ENCODE peak calls at places on chromosomes 12 and 14, in six cellular contexts. One of them, this sample, is unnamed.

GRCh38 chr12:22700126-22700525 is 75.2 kb downstream of the ETNK1 start:
- DNase-seq in neuronal stem cell: no peak
- DNase-seq in H1: no peak
- DNase-seq in mesendoderm: peak
- DNase-seq in mesenchymal stem cell: no peak
- DNase-seq in IMR-90: peak
- DNase-seq in this sample: no peak

GRCh38 chr12:32490801-32491200 is 91.4 kb downstream of the FGD4 start:
- DNase-seq in mesendoderm: no peak
- DNase-seq in neuronal stem cell: no peak
- DNase-seq in mesenchymal stem cell: no peak
- DNase-seq in IMR-90: no peak
- DNase-seq in H1: no peak
- DNase-seq in this sample: no peak

GRCh38 chr14:39396448-39396847 is 35.8 kb downstream of the FBXO33 start:
- DNase-seq in neuronal stem cell: no peak
- DNase-seq in IMR-90: peak
- DNase-seq in mesenchymal stem cell: peak
- DNase-seq in H1: no peak
- DNase-seq in mesendoderm: no peak
- DNase-seq in this sample: no peak

GRCh38 chr12:127745466-127746220 is 521.3 kb upstream of the TMEM132C start:
- DNase-seq in H1: no peak
- DNase-seq in neuronal stem cell: no peak
- DNase-seq in mesendoderm: no peak
- DNase-seq in mesenchymal stem cell: no peak
- DNase-seq in IMR-90: no peak
- DNase-seq in this sample: no peak

GRCh38 chr14:58258156-58258555 is 13.5 kb downstream of the PSMA3 start:
- DNase-seq in IMR-90: no peak
- DNase-seq in mesendoderm: no peak
- DNase-seq in neuronal stem cell: no peak
- DNase-seq in mesenchymal stem cell: no peak
- DNase-seq in H1: no peak
- DNase-seq in this sample: no peak

GRCh38 chr12:104219908-104220404 is 4.4 kb downstream of the TXNRD1 start:
- DNase-seq in mesendoderm: peak
- DNase-seq in neuronal stem cell: no peak
- DNase-seq in H1: no peak
- DNase-seq in IMR-90: peak
- DNase-seq in mesenchymal stem cell: peak
- DNase-seq in this sample: no peak

GRCh38 chr12:122088181-122088810 is 9.7 kb downstream of the MLXIP start:
- DNase-seq in IMR-90: no peak
- DNase-seq in H1: no peak
- DNase-seq in mesenchymal stem cell: no peak
- DNase-seq in neuronal stem cell: no peak
- DNase-seq in mesendoderm: no peak
- DNase-seq in this sample: no peak

GRCh38 chr14:71574976-71575375 is 357.3 kb upstream of the RGS6 start:
- DNase-seq in IMR-90: peak
- DNase-seq in mesendoderm: peak
- DNase-seq in mesenchymal stem cell: peak
- DNase-seq in neuronal stem cell: no peak
- DNase-seq in H1: no peak
- DNase-seq in this sample: no peak

GRCh38 chr14:87698496-87698895 is 294.5 kb downstream of the GALC start:
- DNase-seq in mesendoderm: peak
- DNase-seq in mesenchymal stem cell: no peak
- DNase-seq in H1: no peak
- DNase-seq in IMR-90: no peak
- DNase-seq in neuronal stem cell: no peak
- DNase-seq in this sample: no peak

GRCh38 chr14:29310757-29311156 is 544.2 kb downstream of the FOXG1 start:
- DNase-seq in IMR-90: peak
- DNase-seq in H1: no peak
- DNase-seq in neuronal stem cell: no peak
- DNase-seq in mesenchymal stem cell: peak
- DNase-seq in mesendoderm: no peak
- DNase-seq in this sample: no peak

GRCh38 chr14:75559045-75559444 is 19.4 kb upstream of the FLVCR2 start:
- DNase-seq in mesendoderm: no peak
- DNase-seq in neuronal stem cell: no peak
- DNase-seq in H1: no peak
- DNase-seq in mesenchymal stem cell: no peak
- DNase-seq in IMR-90: no peak
- DNase-seq in this sample: no peak

GRCh38 chr14:92496458-92496857 is 17.1 kb upstream of the RIN3 start:
- DNase-seq in mesenchymal stem cell: no peak
- DNase-seq in neuronal stem cell: no peak
- DNase-seq in H1: no peak
- DNase-seq in mesendoderm: no peak
- DNase-seq in IMR-90: no peak
- DNase-seq in this sample: no peak

GRCh38 chr12:91381309-91381804 is 198.7 kb upstream of the DCN start:
- DNase-seq in H1: peak
- DNase-seq in mesenchymal stem cell: peak
- DNase-seq in neuronal stem cell: peak
- DNase-seq in mesendoderm: peak
- DNase-seq in IMR-90: peak
- DNase-seq in this sample: peak

GRCh38 chr14:70665448-70666363 is 24.0 kb downstream of the TTC9 start:
- DNase-seq in IMR-90: no peak
- DNase-seq in neuronal stem cell: no peak
- DNase-seq in mesenchymal stem cell: no peak
- DNase-seq in H1: no peak
- DNase-seq in mesendoderm: peak
- DNase-seq in this sample: no peak

GRCh38 chr12:66087365-66087943 is 43.1 kb downstream of the LLPH start:
- DNase-seq in H1: peak
- DNase-seq in mesendoderm: peak
- DNase-seq in mesenchymal stem cell: peak
- DNase-seq in neuronal stem cell: peak
- DNase-seq in IMR-90: peak
- DNase-seq in this sample: peak

GRCh38 chr12:24586293-24586692 is 362.6 kb downstream of the BCAT1 start:
- DNase-seq in IMR-90: no peak
- DNase-seq in neuronal stem cell: no peak
- DNase-seq in H1: no peak
- DNase-seq in mesenchymal stem cell: no peak
- DNase-seq in mesendoderm: no peak
- DNase-seq in this sample: no peak

GRCh38 chr12:100473716-100474150 is at the start of gene NR1H4:
- DNase-seq in H1: no peak
- DNase-seq in IMR-90: peak
- DNase-seq in mesendoderm: no peak
- DNase-seq in neuronal stem cell: no peak
- DNase-seq in mesenchymal stem cell: no peak
- DNase-seq in this sample: no peak

GRCh38 chr12:27866382-27867101 is 86.5 kb upstream of the MANSC4 start:
- DNase-seq in neuronal stem cell: no peak
- DNase-seq in mesenchymal stem cell: peak
- DNase-seq in IMR-90: peak
- DNase-seq in mesendoderm: no peak
- DNase-seq in H1: no peak
- DNase-seq in this sample: no peak

GRCh38 chr14:62800577-62800976 is 244.7 kb downstream of the KCNH5 start:
- DNase-seq in IMR-90: no peak
- DNase-seq in neuronal stem cell: no peak
- DNase-seq in H1: no peak
- DNase-seq in mesenchymal stem cell: no peak
- DNase-seq in mesendoderm: no peak
- DNase-seq in this sample: no peak

GRCh38 chr12:78209851-78210493 is 379.3 kb downstream of the NAV3 start:
- DNase-seq in IMR-90: peak
- DNase-seq in neuronal stem cell: no peak
- DNase-seq in mesenchymal stem cell: peak
- DNase-seq in mesendoderm: no peak
- DNase-seq in H1: no peak
- DNase-seq in this sample: no peak

GRCh38 chr12:96425321-96425720 is 25.1 kb upstream of the CDK17 start:
- DNase-seq in IMR-90: peak
- DNase-seq in H1: no peak
- DNase-seq in neuronal stem cell: no peak
- DNase-seq in mesenchymal stem cell: peak
- DNase-seq in mesendoderm: no peak
- DNase-seq in this sample: no peak

GRCh38 chr12:47576256-47576655 is 129.6 kb downstream of the RPAP3 start:
- DNase-seq in mesendoderm: peak
- DNase-seq in mesenchymal stem cell: no peak
- DNase-seq in H1: no peak
- DNase-seq in neuronal stem cell: peak
- DNase-seq in IMR-90: no peak
- DNase-seq in this sample: no peak

GRCh38 chr12:113891167-113891692 is 74.9 kb downstream of the RBM19 start:
- DNase-seq in neuronal stem cell: no peak
- DNase-seq in H1: no peak
- DNase-seq in mesendoderm: no peak
- DNase-seq in IMR-90: no peak
- DNase-seq in mesenchymal stem cell: no peak
- DNase-seq in this sample: no peak

GRCh38 chr12:108611884-108612415 is 14.1 kb upstream of the TMEM119 start:
- DNase-seq in H1: peak
- DNase-seq in mesenchymal stem cell: peak
- DNase-seq in IMR-90: peak
- DNase-seq in neuronal stem cell: no peak
- DNase-seq in mesendoderm: peak
- DNase-seq in this sample: peak

GRCh38 chr12:82383930-82384513 is 25.7 kb downstream of the METTL25 start:
- DNase-seq in mesenchymal stem cell: peak
- DNase-seq in neuronal stem cell: no peak
- DNase-seq in mesendoderm: peak
- DNase-seq in IMR-90: peak
- DNase-seq in H1: no peak
- DNase-seq in this sample: no peak

GRCh38 chr12:127241056-127241830 is 1025.7 kb upstream of the TMEM132C start:
- DNase-seq in H1: no peak
- DNase-seq in IMR-90: no peak
- DNase-seq in neuronal stem cell: no peak
- DNase-seq in mesenchymal stem cell: no peak
- DNase-seq in mesendoderm: no peak
- DNase-seq in this sample: no peak

DNA sequence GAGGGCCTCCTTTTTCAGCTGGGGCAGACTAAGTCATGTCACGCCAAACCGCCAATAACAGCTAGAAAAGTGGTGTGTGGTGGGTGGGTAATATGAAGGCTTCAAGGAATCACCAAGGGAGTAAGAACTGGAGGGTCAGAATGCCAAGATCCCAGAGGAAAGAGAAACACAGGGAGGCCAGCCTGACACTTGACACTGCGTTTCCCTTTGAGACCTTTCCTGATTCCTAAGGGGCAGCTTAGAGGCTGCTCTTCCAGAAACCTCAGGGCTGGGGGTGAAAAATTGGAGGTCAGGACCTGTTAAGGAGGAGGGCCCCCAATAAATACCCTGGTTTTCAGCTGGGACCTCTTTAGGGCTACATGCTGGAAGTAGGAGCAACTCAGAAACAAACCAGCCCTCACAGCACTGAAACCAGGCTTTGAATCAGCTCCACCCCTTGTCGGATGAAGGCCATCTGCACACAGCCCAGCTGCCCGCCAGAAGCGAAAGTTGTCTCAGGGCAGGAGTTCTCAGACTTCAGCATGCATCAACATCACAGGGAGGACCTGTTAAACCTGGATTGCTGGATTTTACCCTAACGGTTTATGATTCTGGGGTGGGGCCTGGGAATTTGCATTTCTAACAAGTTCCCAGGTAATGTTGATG is 11.1 kb downstream of the SYNDIG1L start:
- DNase-seq in H1: no peak
- DNase-seq in IMR-90: no peak
- DNase-seq in neuronal stem cell: no peak
- DNase-seq in mesenchymal stem cell: no peak
- DNase-seq in mesendoderm: peak
- DNase-seq in this sample: peak
- H2BK120ac ChIP-seq in H1: no peak
- H2BK120ac ChIP-seq in IMR-90: no peak
- H2BK120ac ChIP-seq in neuronal stem cell: no peak
- H2BK120ac ChIP-seq in mesenchymal stem cell: no peak
- H2BK120ac ChIP-seq in mesendoderm: peak
- H2BK120ac ChIP-seq in this sample: no peak

DNA sequence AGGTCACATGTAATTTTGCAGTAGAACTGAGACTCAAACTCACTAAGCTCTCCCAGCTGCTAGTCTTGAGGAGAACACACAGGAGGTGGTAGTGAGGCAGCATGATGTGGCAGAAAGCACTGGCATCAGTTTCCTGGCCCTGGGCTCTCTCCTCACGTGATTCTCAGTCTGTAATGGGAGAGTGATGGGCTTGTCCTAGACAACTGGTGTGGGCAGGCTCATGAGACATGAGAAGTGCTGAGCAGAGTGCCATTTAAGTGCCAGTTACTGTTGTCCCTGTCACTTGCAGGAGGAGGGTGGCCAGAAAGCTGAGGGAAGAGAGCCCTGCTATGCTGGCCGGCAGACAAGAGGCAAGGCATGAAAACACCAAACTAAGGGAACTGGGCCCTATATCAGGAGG is 48.5 kb upstream of the OVCH1 start:
- DNase-seq in H1: no peak
- DNase-seq in IMR-90: peak
- DNase-seq in mesendoderm: peak
- DNase-seq in mesenchymal stem cell: no peak
- DNase-seq in neuronal stem cell: no peak
- DNase-seq in this sample: peak
- H3K23ac ChIP-seq in H1: no peak
- H3K23ac ChIP-seq in IMR-90: peak
- H3K23ac ChIP-seq in mesendoderm: no peak
- H3K23ac ChIP-seq in mesenchymal stem cell: no peak
- H3K23ac ChIP-seq in neuronal stem cell: no peak
- H3K23ac ChIP-seq in this sample: no peak

GRCh38 chr12:116964740-116965090 is 54.0 kb downstream of the FBXW8 start:
- DNase-seq in neuronal stem cell: no peak
- DNase-seq in IMR-90: no peak
- DNase-seq in H1: no peak
- DNase-seq in mesenchymal stem cell: peak
- DNase-seq in mesendoderm: no peak
- DNase-seq in this sample: no peak

GRCh38 chr12:116964004-116964739 is 53.4 kb downstream of the FBXW8 start:
- DNase-seq in IMR-90: peak
- DNase-seq in mesendoderm: no peak
- DNase-seq in H1: no peak
- DNase-seq in mesenchymal stem cell: no peak
- DNase-seq in neuronal stem cell: no peak
- DNase-seq in this sample: no peak

GRCh38 chr12:116959845-116960514 is 49.2 kb downstream of the FBXW8 start:
- DNase-seq in H1: no peak
- DNase-seq in IMR-90: no peak
- DNase-seq in neuronal stem cell: no peak
- DNase-seq in mesenchymal stem cell: no peak
- DNase-seq in mesendoderm: no peak
- DNase-seq in this sample: no peak

GRCh38 chr12:116962197-116962596 is 51.4 kb downstream of the FBXW8 start:
- DNase-seq in neuronal stem cell: no peak
- DNase-seq in H1: no peak
- DNase-seq in mesendoderm: no peak
- DNase-seq in mesenchymal stem cell: no peak
- DNase-seq in IMR-90: no peak
- DNase-seq in this sample: no peak

GRCh38 chr12:116962783-116963356 is 52.1 kb downstream of the FBXW8 start:
- DNase-seq in IMR-90: no peak
- DNase-seq in mesendoderm: no peak
- DNase-seq in mesenchymal stem cell: no peak
- DNase-seq in H1: no peak
- DNase-seq in neuronal stem cell: no peak
- DNase-seq in this sample: no peak
- H3K18ac ChIP-seq in IMR-90: no peak
- H3K18ac ChIP-seq in mesendoderm: no peak
- H3K18ac ChIP-seq in mesenchymal stem cell: no peak
- H3K18ac ChIP-seq in H1: no peak
- H3K18ac ChIP-seq in neuronal stem cell: peak
- H3K18ac ChIP-seq in this sample: no peak

GRCh38 chr12:120581998-120582397 is 796 bp upstream of the POP5 start:
- DNase-seq in IMR-90: peak
- DNase-seq in neuronal stem cell: no peak
- DNase-seq in mesenchymal stem cell: peak
- DNase-seq in H1: no peak
- DNase-seq in mesendoderm: no peak
- DNase-seq in this sample: no peak
- H2BK120ac ChIP-seq in IMR-90: no peak
- H2BK120ac ChIP-seq in neuronal stem cell: no peak
- H2BK120ac ChIP-seq in mesenchymal stem cell: no peak
- H2BK120ac ChIP-seq in H1: no peak
- H2BK120ac ChIP-seq in mesendoderm: no peak
- H2BK120ac ChIP-seq in this sample: no peak

This sample was measured in H9.